ENCODE peak calls at places on chromosome 14, in ten cellular contexts. S is cardiac muscle cell; C is small intestine; A is tibial artery; P is uterus; I is lung; X is GM23248; L is tibial nerve; V is left ventricle myocardium inferior; K is CD8-positive, alpha-beta memory T cell. Z is an unnamed sample. For H3K4me1, the result is how much of the 10 kb centered on the place peaks cover.

GRCh38 chr14:21092147-21093011 is 6.1 kb downstream of the ZNF219 start:
- DNase-seq in I (peak), A (peak), K (peak), V (peak), P (peak), L (peak), C (peak), X (peak), S (peak), Z (peak)

GRCh38 chr14:63454863-63455622 is 88.1 kb downstream of the PPP2R5E start:
- DNase-seq in P (no peak), A (no peak), S (peak), I (no peak), X (peak), K (no peak), V (no peak), L (no peak), C (no peak), Z (no peak)

GRCh38 chr14:21071225-21072041 is 1.3 kb downstream of the ARHGEF40 start:
- DNase-seq in X (peak), I (peak), C (peak), A (peak), L (peak), K (peak), S (peak), V (peak), P (peak), Z (peak)

GRCh38 chr14:73764881-73765280 is 50.7 kb upstream of the PNMA1 start:
- DNase-seq in V (peak), P (no peak), K (no peak), I (peak), C (peak), X (no peak), A (peak), S (peak), L (peak), Z (peak)

GRCh38 chr14:70976591-70976990 is 69.3 kb downstream of the PCNX1 start:
- DNase-seq in C (no peak), X (no peak), S (no peak), I (no peak), L (no peak), K (no peak), V (no peak), P (no peak), A (no peak), Z (no peak)

GRCh38 chr14:89533761-89534160 is 116.7 kb upstream of the FOXN3 start:
- DNase-seq in L (no peak), A (no peak), V (no peak), C (no peak), X (no peak), S (no peak), K (no peak), I (no peak), P (no peak), Z (no peak)

GRCh38 chr14:31829256-31829923 is 247.7 kb upstream of the ARHGAP5 start:
- DNase-seq in C (no peak), S (peak), X (peak), L (no peak), K (no peak), P (no peak), V (no peak), I (no peak), A (no peak), Z (no peak)

GRCh38 chr14:49526101-49526500 is 60.1 kb downstream of the RPS29 start:
- DNase-seq in C (no peak), S (no peak), V (no peak), P (no peak), I (no peak), A (no peak), K (no peak), L (no peak), X (no peak), Z (no peak)

GRCh38 chr14:71460091-71460490 is 472.1 kb upstream of the RGS6 start:
- DNase-seq in V (no peak), S (no peak), K (no peak), X (no peak), A (no peak), L (no peak), C (no peak), P (no peak), I (no peak), Z (no peak)

GRCh38 chr14:22849212-22849819 is 12.9 kb downstream of the MMP14 start:
- DNase-seq in L (peak), A (peak), C (no peak), P (peak), V (peak), I (no peak), K (no peak), S (peak), X (peak), Z (peak)

GRCh38 chr14:76647699-76648298 is 113.5 kb upstream of the VASH1 start:
- DNase-seq in P (no peak), C (peak), S (peak), K (no peak), A (no peak), L (peak), X (peak), I (no peak), V (no peak), Z (no peak)

GRCh38 chr14:99062216-99062615 is 209.8 kb downstream of the BCL11B start:
- DNase-seq in X (no peak), I (no peak), V (no peak), L (no peak), A (no peak), P (no peak), C (no peak), S (no peak), K (no peak), Z (no peak)

GRCh38 chr14:33738481-33738880 is 212.4 kb downstream of the EGLN3 start:
- DNase-seq in X (no peak), C (no peak), K (no peak), S (no peak), A (no peak), I (no peak), V (no peak), L (no peak), P (no peak), Z (no peak)

GRCh38 chr14:88204221-88204620 is 118.8 kb downstream of the KCNK10 start:
- DNase-seq in K (no peak), S (peak), A (no peak), C (peak), X (no peak), V (no peak), I (no peak), L (no peak), P (no peak), Z (no peak)

GRCh38 chr14:24241829-24242443 is 487 bp downstream of the TINF2 start:
- DNase-seq in C (peak), P (peak), V (peak), A (peak), I (peak), X (peak), S (peak), L (peak), K (peak), Z (peak)

GRCh38 chr14:83342590-83342989 is 1808.9 kb upstream of the SEL1L start:
- DNase-seq in X (peak), L (peak), C (no peak), K (no peak), P (no peak), S (peak), V (peak), I (no peak), A (peak), Z (no peak)

GRCh38 chr14:33857650-33858049 is 93.2 kb downstream of the EGLN3 start:
- DNase-seq in X (no peak), S (no peak), K (no peak), P (no peak), V (no peak), L (no peak), A (no peak), C (no peak), I (no peak), Z (no peak)

GRCh38 chr14:98955036-98955740 is 316.8 kb downstream of the BCL11B start:
- DNase-seq in K (no peak), I (no peak), L (no peak), X (no peak), S (no peak), A (no peak), P (no peak), V (no peak), C (no peak), Z (no peak)

GRCh38 chr14:41604793-41605534 is 1.7 kb upstream of the LRFN5 start:
- DNase-seq in L (peak), P (peak), I (no peak), S (peak), V (peak), C (no peak), X (peak), A (no peak), K (no peak), Z (no peak)

GRCh38 chr14:93976477-93977057 is at the start of gene ASB2:
- DNase-seq in X (no peak), L (no peak), K (no peak), P (peak), I (no peak), S (peak), C (no peak), V (no peak), A (peak), Z (peak)

GRCh38 chr14:60565211-60565610 is 56.3 kb downstream of the SIX6 start:
- DNase-seq in C (no peak), I (no peak), L (no peak), A (no peak), X (peak), K (no peak), P (no peak), V (no peak), S (peak), Z (no peak)

GRCh38 chr14:40452674-40453073 is 1020.4 kb upstream of the FBXO33 start:
- DNase-seq in X (no peak), K (no peak), I (no peak), C (no peak), L (no peak), A (no peak), V (no peak), P (no peak), S (no peak), Z (no peak)

GRCh38 chr14:69713127-69713800 is 53.7 kb upstream of the SRSF5 start:
- DNase-seq in S (no peak), I (no peak), X (no peak), C (peak), K (no peak), P (no peak), A (no peak), V (no peak), L (no peak), Z (no peak)

GRCh38 chr14:32985881-32986280 is 47.2 kb downstream of the NPAS3 start:
- DNase-seq in L (no peak), V (peak), C (no peak), X (no peak), I (no peak), S (peak), P (no peak), A (no peak), K (no peak), Z (no peak)

GRCh38 chr14:72796935-72797334 is 97.0 kb downstream of the DPF3 start:
- DNase-seq in L (no peak), A (no peak), P (no peak), I (no peak), X (no peak), S (no peak), C (no peak), K (no peak), V (no peak), Z (no peak)

GRCh38 chr14:23362200-23362599 is 2.8 kb downstream of the EFS start:
- DNase-seq in P (no peak), K (no peak), V (no peak), S (no peak), I (no peak), X (peak), L (no peak), C (no peak), A (no peak), Z (no peak)

GRCh38 chr14:58297412-58297761 is 968 bp upstream of the ARID4A start:
- DNase-seq in S (no peak), I (no peak), V (no peak), P (no peak), L (peak), K (no peak), A (peak), C (no peak), X (peak), Z (no peak)

GRCh38 chr14:70888681-70889175 is 18.5 kb upstream of the PCNX1 start:
- DNase-seq in A (no peak), K (peak), C (peak), P (no peak), I (no peak), L (no peak), X (peak), V (no peak), S (peak), Z (no peak)

GRCh38 chr14:105900398-105901160 is 374.2 kb downstream of the TMEM121 start:
- DNase-seq in P (no peak), V (no peak), C (no peak), I (no peak), S (no peak), A (no peak), K (no peak), L (no peak), X (no peak), Z (no peak)

GRCh38 chr14:83291716-83292115 is 1758.1 kb upstream of the SEL1L start:
- DNase-seq in I (no peak), V (no peak), K (no peak), X (peak), L (no peak), C (no peak), S (no peak), A (no peak), P (no peak), Z (no peak)

GRCh38 chr14:74881425-74882102 is at the start of gene DLST:
- DNase-seq in V (peak), X (peak), C (peak), S (peak), L (peak), I (peak), A (peak), P (peak), K (peak), Z (peak)
- H3K4me1 ChIP-seq in V (half or more), X (under half), C (under half), S (under half), L (under half), I (under half), A (under half), P (under half), K (under half), Z (under half)

GRCh38 chr14:28778718-28779117 is 12.1 kb downstream of the FOXG1 start:
- DNase-seq in I (no peak), V (no peak), L (no peak), S (no peak), X (no peak), P (no peak), A (no peak), C (no peak), K (no peak), Z (no peak)

GRCh38 chr14:28774764-28775738 is 8.5 kb downstream of the FOXG1 start:
- DNase-seq in L (no peak), K (no peak), C (no peak), I (no peak), S (no peak), P (no peak), A (no peak), X (no peak), V (no peak), Z (no peak)

GRCh38 chr14:28777773-28778606 is 11.4 kb downstream of the FOXG1 start:
- DNase-seq in S (no peak), X (no peak), K (no peak), I (no peak), P (no peak), C (no peak), A (no peak), L (no peak), V (no peak), Z (no peak)

GRCh38 chr14:28773917-28774691 is 7.5 kb downstream of the FOXG1 start:
- DNase-seq in P (no peak), C (no peak), X (peak), V (no peak), L (no peak), S (peak), K (no peak), I (no peak), A (no peak), Z (no peak)

GRCh38 chr14:28776482-28777266 is 10.1 kb downstream of the FOXG1 start:
- DNase-seq in P (no peak), V (no peak), A (no peak), X (no peak), C (no peak), S (no peak), L (no peak), K (no peak), I (no peak), Z (no peak)
- H3K27ac ChIP-seq in P (no peak), V (no peak), A (no peak), X (no peak), C (no peak), S (no peak), L (no peak), K (no peak), I (no peak), Z (no peak)

DNA sequence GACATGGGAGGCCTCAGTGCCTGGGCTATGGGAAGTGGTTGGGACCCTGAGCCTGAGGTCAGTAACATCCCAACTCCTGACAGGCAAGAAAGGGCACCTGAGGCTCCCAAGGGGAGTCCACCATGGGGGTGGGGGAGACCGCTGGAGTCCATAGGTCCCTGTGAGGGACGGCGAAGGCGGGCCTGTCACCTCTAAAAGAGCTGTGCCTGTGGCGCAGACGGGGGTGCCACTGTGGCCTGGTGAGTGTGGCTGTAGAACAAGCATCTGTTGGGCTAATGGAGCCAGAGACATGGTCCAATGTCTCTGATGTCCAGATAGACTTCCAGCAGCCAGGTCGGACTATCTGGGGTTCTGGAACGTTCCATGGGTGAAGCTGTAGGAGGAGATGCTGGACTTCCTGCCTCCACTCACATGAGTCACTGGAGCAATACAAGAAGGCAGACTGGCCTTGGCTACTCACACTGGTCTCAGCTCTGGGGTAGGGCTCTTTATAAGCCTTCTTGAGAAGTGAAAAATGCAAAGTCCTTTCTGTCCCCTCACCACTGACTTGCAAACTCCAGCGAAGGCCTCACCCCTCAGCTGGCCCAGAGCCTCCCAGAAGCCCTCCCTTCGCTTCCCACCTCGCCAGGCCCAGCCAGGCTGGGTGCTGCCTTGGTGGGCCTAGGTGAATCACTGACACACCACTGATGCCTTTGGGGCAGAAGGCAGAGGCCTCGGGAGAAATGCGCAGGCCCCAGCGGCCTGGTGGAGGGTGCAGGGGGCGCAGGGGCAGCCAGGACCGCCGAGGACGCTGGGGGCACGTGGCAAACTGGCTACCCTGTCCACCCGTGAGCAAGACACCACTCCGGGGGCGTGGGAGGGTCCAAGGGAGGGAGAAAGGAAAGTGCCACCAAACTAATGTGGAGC is 1.1 kb upstream of the TRAF3 start:
- DNase-seq in I (no peak), C (peak), X (peak), P (peak), L (no peak), S (peak), V (no peak), A (peak), K (peak), Z (no peak)
- H3K4me1 ChIP-seq in I (under half), C (under half), X (under half), P (under half), L (under half), S (under half), V (under half), A (under half), K (under half), Z (under half)

GRCh38 chr14:67510836-67511235 is 22.3 kb upstream of the PLEKHH1 start:
- DNase-seq in I (no peak), C (no peak), A (no peak), K (no peak), V (no peak), S (peak), X (peak), L (no peak), P (no peak), Z (no peak)

GRCh38 chr14:67512463-67513134 is 20.5 kb upstream of the PLEKHH1 start:
- DNase-seq in X (no peak), P (no peak), I (no peak), K (no peak), S (no peak), A (no peak), V (no peak), L (no peak), C (no peak), Z (no peak)

GRCh38 chr14:67508973-67509372 is 20.5 kb upstream of the TMEM229B start:
- DNase-seq in I (no peak), X (no peak), L (no peak), A (no peak), K (no peak), V (no peak), C (no peak), P (no peak), S (no peak), Z (no peak)

GRCh38 chr14:67513631-67514108 is 19.4 kb upstream of the PLEKHH1 start:
- DNase-seq in I (no peak), L (peak), V (no peak), C (peak), X (no peak), A (no peak), K (no peak), S (no peak), P (no peak), Z (no peak)

GRCh38 chr14:67510121-67510520 is 21.6 kb upstream of the TMEM229B start:
- DNase-seq in C (no peak), A (no peak), X (peak), I (no peak), P (no peak), V (no peak), S (peak), K (no peak), L (no peak), Z (no peak)
- H3K27ac ChIP-seq in C (no peak), A (no peak), X (no peak), I (no peak), P (no peak), V (no peak), S (no peak), K (no peak), L (no peak), Z (no peak)

DNA sequence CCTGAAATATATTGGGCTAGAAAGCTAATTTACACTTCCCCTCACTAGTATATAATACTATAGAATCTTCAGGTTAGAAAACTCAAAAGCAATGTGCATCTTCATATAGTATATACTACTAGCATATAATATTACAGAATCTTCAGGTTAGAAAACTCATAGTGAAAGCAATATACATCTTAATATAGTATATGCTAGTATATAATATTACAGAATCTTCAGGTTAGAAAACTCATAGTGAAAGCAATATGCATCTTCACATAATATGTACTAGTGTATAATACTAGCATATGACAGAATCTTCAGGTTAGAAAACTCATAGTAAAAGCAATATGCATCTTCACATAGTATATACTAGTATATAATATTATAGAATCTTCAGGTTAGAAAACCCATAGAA is 329.6 kb downstream of the ZFP36L1 start:
- DNase-seq in C (no peak), I (no peak), V (no peak), P (no peak), K (no peak), L (no peak), X (no peak), A (no peak), S (no peak), Z (no peak)
- H3K4me1 ChIP-seq in C (under half), I (under half), V (under half), P (under half), K (under half), L (under half), X (half or more), A (under half), S (under half), Z (under half)

DNA sequence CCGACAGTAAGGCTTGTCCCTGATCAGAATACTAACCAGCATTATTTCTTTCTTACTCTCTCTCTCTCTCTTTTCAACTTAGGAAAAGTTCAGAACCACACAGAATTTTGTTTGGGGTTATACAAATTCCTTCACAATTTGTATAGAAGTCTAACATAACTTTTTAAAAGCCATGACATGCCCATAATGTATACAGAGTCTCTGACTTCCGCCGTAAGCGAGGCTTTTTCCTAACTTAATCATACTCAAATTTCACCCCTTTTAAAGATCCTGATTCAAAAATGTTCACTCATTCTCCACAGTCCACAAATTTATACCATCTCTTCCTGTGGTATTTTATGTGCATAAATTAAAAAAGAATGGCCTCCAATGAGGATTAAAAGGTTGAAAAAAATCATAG is 83.6 kb downstream of the SLC25A21 start:
- DNase-seq in V (no peak), C (no peak), S (no peak), L (no peak), X (no peak), I (no peak), K (no peak), A (no peak), P (no peak), Z (no peak)
- H3K27ac ChIP-seq in V (no peak), C (no peak), S (no peak), L (no peak), X (no peak), I (no peak), K (no peak), A (no peak), P (no peak), Z (no peak)